ENCODE peak calls at places on chromosomes 4 and X, in six cellular contexts. U is IMR-90, V is body of pancreas, A is GM12878, Y is Peyer's patch, W is upper lobe of left lung. B is an unnamed sample. For H3K9me3, the result is how much of the 10 kb centered on the place peaks cover.

GRCh38 chr4:176840166-176840565 is 47.4 kb upstream of the VEGFC start:
- DNase-seq in U (peak), V (no peak), A (no peak), Y (no peak), W (no peak), B (no peak)

GRCh38 chr4:7610062-7610670 is 175.4 kb upstream of the PSAPL1 start:
- DNase-seq in U (no peak), V (no peak), A (no peak), Y (no peak), W (no peak), B (no peak)

GRCh38 chrX:123550829-123551228 is 182.0 kb downstream of the THOC2 start:
- DNase-seq in U (no peak), V (no peak), A (no peak), Y (no peak), W (no peak), B (no peak)

GRCh38 chr4:119025916-119026661 is 109.5 kb upstream of the MYOZ2 start:
- DNase-seq in U (peak), V (no peak), A (no peak), Y (no peak), W (no peak), B (no peak)

GRCh38 chr4:172707622-172708021 is 461.0 kb upstream of the GALNT7 start:
- DNase-seq in U (no peak), V (no peak), A (no peak), Y (no peak), W (no peak), B (no peak)

GRCh38 chr4:145619639-145619996 is 433 bp downstream of the MMAA start:
- DNase-seq in U (peak), V (peak), A (peak), Y (peak), W (no peak), B (no peak)

GRCh38 chr4:6372649-6373525 is 99.5 kb downstream of the PPP2R2C start:
- DNase-seq in U (peak), V (no peak), A (peak), Y (no peak), W (no peak), B (no peak)

GRCh38 chrX:130810561-130810960 is 92.4 kb downstream of the ENOX2 start:
- DNase-seq in U (no peak), V (no peak), A (no peak), Y (no peak), W (peak), B (no peak)

GRCh38 chr4:88531549-88531948 is 8.0 kb upstream of the PYURF start:
- DNase-seq in U (no peak), V (no peak), A (no peak), Y (no peak), W (no peak), B (no peak)

DNA sequence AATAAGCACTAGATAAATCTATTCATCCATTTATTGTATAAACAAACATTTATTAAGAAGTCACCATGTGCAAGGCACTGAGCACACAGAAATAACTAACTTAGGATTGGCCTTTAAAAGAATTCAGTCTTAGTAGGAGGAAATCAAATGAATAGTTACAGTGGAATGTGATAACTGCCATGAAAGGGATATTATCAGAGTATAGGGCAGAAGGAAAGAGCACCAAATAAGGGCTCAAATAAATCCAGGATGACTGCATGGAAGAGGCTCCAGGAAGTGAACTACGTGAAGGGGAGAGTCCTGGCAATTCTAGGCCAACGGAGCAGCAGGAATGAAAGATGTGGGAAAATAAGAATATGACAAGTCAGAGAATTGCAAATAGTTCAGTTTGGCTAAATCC is 406.0 kb downstream of the INPP4B start:
- DNase-seq in U (peak), V (no peak), A (no peak), Y (no peak), W (no peak), B (no peak)
- TF ChIP-seq POLR2A in U (no peak), V (no peak), A (no peak), Y (no peak), W (no peak), B (no peak)

DNA sequence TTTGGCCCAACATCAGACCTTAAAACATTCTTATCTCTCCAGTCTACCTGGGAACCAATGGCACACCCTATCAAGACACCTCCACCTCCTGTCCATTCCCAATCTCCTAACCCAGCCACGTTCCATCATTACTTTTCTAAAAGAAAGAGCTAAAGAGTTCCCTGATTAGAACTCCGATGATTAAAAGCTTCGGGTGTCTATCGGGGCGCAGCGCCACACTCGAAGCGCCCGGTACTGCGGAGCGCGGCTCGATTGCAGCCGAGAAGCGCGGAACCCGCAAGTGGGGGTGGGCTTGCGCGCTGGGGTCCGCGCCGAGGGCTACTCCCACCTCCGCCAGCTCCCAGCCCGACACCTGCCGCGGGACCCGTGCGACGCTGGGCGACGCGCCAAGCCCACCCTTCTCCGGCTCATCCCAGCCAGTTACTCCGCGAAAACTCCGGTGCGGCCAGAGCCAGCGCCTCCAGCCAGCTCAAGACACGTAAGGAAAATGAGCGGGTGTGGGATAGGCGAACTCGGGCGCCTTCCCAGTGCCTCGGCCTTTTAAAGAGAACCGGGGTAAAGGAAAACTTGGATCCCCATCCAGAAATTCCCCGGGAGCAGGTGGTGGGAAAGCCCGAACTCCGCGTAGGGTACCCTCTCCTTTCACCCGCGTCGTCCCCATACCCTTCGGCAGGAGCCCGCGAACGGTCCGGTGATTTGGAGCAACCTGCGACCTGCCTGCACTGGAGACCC is 601 bp downstream of the NPY1R start:
- DNase-seq in U (no peak), V (peak), A (no peak), Y (no peak), W (peak), B (no peak)
- H3K9me3 ChIP-seq in U (under half), V (under half), A (under half), Y (under half), W (under half), B (under half)

DNA sequence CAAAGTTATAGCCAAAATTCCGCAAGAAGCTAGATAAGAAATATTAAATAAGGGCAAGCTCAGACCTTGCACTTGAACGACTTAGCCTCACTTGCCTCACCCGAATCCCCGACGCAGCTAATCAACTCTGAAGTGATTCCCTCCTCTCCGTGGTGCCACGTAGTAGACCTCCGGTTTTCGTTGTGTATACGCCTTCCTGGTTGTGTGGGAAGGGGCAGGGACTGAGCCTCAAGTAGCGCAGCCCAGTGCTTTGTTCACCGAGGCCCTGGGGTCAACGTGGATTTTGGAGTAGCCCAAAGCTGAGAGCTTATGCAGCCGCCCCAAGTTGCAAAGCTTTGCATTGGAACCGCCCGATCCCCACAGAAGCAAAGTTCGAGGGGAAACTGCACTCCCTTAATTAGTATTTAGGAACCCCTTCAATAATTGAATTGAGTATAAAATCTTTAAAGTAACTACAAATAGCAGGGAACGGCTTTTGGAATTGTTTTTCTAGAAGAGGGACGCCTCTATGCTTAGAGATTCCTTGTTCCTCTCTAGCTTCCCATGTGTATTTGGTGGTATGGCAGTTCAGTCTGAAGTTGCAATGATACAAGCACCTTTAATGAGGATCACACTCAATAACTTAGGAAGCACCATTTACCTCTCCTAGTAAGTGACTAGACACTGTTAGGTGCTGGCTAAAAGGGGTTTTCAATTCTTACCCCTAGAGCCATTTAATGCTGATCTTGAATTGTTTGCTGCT is 55.7 kb downstream of the LINC00632 start:
- DNase-seq in U (peak), V (peak), A (no peak), Y (no peak), W (no peak), B (no peak)
- H3K4me3 ChIP-seq in U (peak), V (peak), A (no peak), Y (no peak), W (no peak), B (peak)

GRCh38 chr4:47933798-47934197 is 19.4 kb upstream of the NFXL1 start:
- DNase-seq in U (peak), V (no peak), A (no peak), Y (no peak), W (no peak), B (no peak)
- TF ChIP-seq POLR2A in U (no peak), V (no peak), A (no peak), Y (no peak), W (no peak), B (no peak)

B was measured in esophagus muscularis mucosa.